ENCODE peak calls at places on chromosomes 12 and 14, in nine cellular contexts. Z is IMR-90, L is HepG2, H is A549, C is heart left ventricle, J is stomach, V is right lobe of liver, S is ovary, E is tibial nerve. P is an unnamed sample.

GRCh38 chr12:22169281-22169824 is 123.3 kb downstream of the CMAS start:
- DNase-seq in Z (no peak), L (no peak), H (no peak), C (no peak), J (no peak), V (no peak), S (no peak), E (no peak), P (no peak)

GRCh38 chr14:54567224-54567633 is 301 bp downstream of the SAMD4A start:
- DNase-seq in Z (no peak), L (no peak), H (no peak), C (no peak), J (peak), V (no peak), S (peak), E (peak), P (peak)

GRCh38 chr14:94646481-94646880 is 34.3 kb downstream of the SERPINA3 start:
- DNase-seq in Z (peak), L (no peak), H (no peak), C (peak), J (no peak), V (peak), S (no peak), E (no peak), P (peak)

GRCh38 chr12:3489057-3489456 is 1.9 kb upstream of the PRMT8 start:
- DNase-seq in Z (no peak), L (no peak), H (no peak), C (no peak), J (no peak), V (no peak), S (no peak), E (no peak), P (no peak)

GRCh38 chr14:106268013-106268727 is 741.8 kb downstream of the TMEM121 start:
- DNase-seq in Z (no peak), L (no peak), H (no peak), C (no peak), J (peak), V (no peak), S (no peak), E (no peak), P (no peak)

GRCh38 chr12:77133566-77133965 is 68.2 kb upstream of the E2F7 start:
- DNase-seq in Z (peak), L (peak), H (no peak), C (peak), J (peak), V (no peak), S (peak), E (peak), P (no peak)

GRCh38 chr12:12946686-12947355 is 5.1 kb downstream of the GPRC5D start:
- DNase-seq in Z (no peak), L (peak), H (no peak), C (no peak), J (no peak), V (no peak), S (no peak), E (no peak), P (no peak)

GRCh38 chr12:23950011-23950774 is 723 bp upstream of the SOX5 start:
- DNase-seq in Z (peak), L (peak), H (no peak), C (no peak), J (no peak), V (peak), S (no peak), E (peak), P (no peak)

GRCh38 chr12:11967356-11968040 is 103.2 kb upstream of the BCL2L14 start:
- DNase-seq in Z (no peak), L (no peak), H (no peak), C (no peak), J (no peak), V (no peak), S (no peak), E (no peak), P (no peak)

GRCh38 chr12:69024907-69025306 is 91.9 kb upstream of the CPM start:
- DNase-seq in Z (peak), L (no peak), H (no peak), C (no peak), J (no peak), V (no peak), S (no peak), E (no peak), P (no peak)

GRCh38 chr14:44309336-44309735 is 197.7 kb downstream of the FSCB start:
- DNase-seq in Z (no peak), L (no peak), H (no peak), C (no peak), J (no peak), V (no peak), S (no peak), E (no peak), P (no peak)

DNA sequence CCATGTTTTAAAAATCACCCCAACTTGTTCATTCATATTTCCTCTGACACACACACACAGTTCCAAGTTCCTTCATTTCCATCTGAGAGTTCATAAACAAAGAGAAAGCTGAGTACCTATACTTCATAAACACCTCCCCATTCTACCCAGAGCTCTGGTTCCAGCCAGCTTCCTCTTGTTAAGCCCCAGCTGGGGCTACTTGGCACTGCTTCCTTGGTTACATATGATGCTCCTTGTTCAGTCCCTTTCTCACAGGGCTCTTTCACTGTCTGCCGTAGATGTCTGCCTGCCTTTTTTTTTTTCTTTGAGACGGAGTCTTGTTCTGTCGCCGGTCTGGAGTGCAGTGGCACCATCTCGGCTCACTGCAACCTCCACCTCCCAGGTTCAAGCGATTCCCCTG is 77.5 kb downstream of the COX16 start:
- DNase-seq in Z (no peak), L (no peak), H (no peak), C (no peak), J (no peak), V (no peak), S (no peak), E (no peak), P (no peak)
- TF ChIP-seq CTCF in Z (no peak), L (no peak), H (no peak), C (no peak), J (no peak), V (no peak), S (no peak), E (no peak), P (no peak)

GRCh38 chr12:8992086-8992409 is 2.7 kb downstream of the KLRG1 start:
- DNase-seq in Z (no peak), L (no peak), H (no peak), C (no peak), J (no peak), V (no peak), S (no peak), E (no peak), P (no peak)
- H3K4me3 ChIP-seq in Z (no peak), L (no peak), H (no peak), C (no peak), J (no peak), V (no peak), S (no peak), E (no peak), P (no peak)

DNA sequence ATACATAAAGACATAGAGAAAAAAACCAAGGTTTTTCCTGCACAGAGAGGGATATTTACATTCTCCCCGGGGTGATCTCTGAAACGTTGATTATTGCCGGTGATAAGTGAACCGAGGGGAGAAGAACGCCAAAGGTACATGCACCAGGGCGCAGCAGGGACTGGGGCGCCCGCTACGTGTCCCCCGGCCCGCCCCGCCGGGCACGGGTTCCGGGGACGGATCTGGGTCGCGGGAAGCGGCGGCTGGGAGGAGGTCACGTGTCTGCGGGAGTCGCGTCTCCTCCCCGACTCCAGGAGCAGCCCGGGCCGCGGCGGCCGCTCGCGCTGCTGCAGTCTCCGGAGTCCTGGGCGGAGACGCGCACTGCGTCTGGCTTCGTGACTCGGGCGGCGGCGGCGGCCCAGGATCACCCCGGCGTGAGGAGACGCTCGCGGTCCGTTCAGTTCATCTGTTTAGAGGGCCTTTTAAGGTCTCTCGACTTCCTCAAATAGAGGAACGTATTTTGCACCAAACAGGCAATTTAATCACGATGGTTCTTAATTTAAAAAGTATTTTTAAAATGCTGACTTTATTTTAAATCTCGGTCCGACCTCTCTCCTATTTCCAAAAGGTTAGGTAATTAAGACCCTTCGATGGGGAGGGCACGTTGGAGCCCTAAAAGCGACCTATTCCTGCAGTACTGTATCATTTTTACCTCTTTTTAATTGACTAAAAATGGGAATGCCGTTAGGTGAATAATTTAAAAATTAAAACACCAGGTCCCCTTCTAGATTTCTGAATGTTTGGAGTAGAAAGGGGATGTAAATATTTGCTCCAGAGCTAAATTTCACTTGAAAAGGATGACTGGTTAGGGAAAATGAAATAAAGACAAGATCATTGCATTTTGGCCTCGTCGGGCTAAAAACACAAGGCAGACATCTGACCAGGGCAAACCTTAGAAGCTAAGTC is 1.8 kb upstream of the BHLHE41 start:
- DNase-seq in Z (peak), L (peak), H (peak), C (peak), J (peak), V (peak), S (peak), E (peak), P (peak)
- TF ChIP-seq POLR2A in Z (no peak), L (no peak), H (no peak), C (no peak), J (no peak), V (no peak), S (peak), E (peak), P (no peak)

DNA sequence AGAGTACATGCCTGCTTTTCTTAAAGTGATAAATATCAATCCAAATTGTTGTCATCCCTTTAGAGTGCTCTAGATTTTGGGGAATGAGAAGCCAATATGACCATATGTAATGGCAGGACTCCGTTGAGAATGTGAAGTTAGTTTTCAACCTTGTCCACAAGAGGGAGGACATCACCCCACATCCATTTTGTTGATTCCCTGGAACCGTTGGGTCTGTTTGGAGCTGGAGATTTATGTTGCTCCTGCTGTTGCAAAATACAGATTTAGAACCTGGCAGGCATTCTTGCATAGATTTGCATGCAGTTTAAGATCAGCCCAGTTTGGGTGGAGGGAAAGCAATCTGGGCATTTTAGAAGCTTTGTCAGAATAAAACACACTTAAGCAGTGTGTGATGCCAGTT is 620.1 kb downstream of the NRXN3 start:
- DNase-seq in Z (no peak), L (no peak), H (no peak), C (no peak), J (no peak), V (no peak), S (no peak), E (no peak), P (no peak)
- TF ChIP-seq CTCF in Z (no peak), L (no peak), H (no peak), C (no peak), J (no peak), V (no peak), S (no peak), E (no peak), P (no peak)

DNA sequence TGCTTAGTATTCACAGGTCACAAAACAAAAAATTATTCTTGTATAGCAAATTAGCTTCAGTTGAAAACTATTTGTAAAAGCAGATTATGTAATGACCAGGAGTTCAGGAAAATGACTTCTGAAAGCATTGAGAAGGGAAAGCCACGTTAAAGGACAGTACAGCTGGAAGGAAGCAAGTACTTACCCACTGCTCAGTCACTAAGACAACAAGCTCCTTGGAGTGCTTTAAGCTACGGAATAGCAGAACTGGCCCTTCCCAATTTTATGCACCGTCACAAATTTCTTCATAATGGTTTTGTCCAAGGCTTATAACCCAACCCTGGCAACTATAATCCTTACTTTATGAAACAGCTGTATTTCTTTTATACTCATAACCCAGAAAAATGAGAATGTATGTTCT is 13.0 kb upstream of the SNAPC1 start:
- DNase-seq in Z (peak), L (no peak), H (no peak), C (no peak), J (no peak), V (no peak), S (no peak), E (no peak), P (no peak)
- H3K4me3 ChIP-seq in Z (peak), L (no peak), H (peak), C (peak), J (no peak), V (no peak), S (no peak), E (no peak), P (no peak)

DNA sequence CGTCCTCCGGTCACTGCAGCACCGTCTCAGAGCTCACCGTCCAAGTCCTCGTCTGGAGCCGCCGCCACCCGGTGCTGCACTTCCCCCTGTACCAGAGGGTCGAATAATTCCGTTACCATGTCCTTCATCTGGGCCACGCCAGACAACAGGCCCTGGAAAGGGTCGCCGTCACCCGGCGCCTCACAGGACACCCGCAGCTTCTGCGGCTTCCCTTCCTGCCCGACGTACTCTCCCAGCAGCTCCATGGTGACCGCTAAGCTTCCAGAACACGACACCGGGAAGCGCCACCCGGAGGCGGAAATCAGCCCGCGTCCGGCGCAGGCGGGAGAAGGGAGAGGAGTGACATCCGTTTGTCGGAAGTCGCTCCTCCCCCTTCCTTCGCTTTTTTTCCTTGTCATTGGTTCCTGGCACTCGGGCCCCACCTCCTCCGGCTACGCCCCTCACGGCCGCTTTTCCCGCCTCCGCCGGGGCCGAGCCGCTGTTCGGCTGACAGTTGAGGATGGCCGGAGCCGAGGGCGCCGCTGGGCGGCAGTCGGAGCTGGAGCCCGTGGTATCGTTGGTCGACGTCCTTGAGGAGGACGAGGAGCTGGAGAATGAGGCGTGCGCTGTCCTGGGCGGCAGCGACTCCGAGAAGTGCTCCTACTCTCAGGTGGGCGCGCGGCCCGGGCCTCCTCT is at the start of the genes GON7 and UBR7:
- DNase-seq in Z (peak), L (peak), H (peak), C (peak), J (peak), V (peak), S (peak), E (peak), P (peak)
- TF ChIP-seq POLR2A in Z (peak), L (peak), H (peak), C (peak), J (no peak), V (peak), S (peak), E (peak), P (no peak)

GRCh38 chr12:21065845-21066244 is 65.1 kb upstream of the SLCO1B1 start:
- DNase-seq in Z (no peak), L (no peak), H (no peak), C (no peak), J (no peak), V (no peak), S (no peak), E (no peak), P (no peak)
- TF ChIP-seq CTCF in Z (no peak), L (no peak), H (peak), C (no peak), J (no peak), V (peak), S (no peak), E (no peak), P (no peak)

GRCh38 chr14:23629831-23630396 is 6.2 kb upstream of the DHRS2 start:
- DNase-seq in Z (peak), L (no peak), H (no peak), C (no peak), J (no peak), V (no peak), S (no peak), E (no peak), P (peak)
- H3K4me3 ChIP-seq in Z (no peak), L (no peak), H (no peak), C (no peak), J (no peak), V (no peak), S (no peak), E (no peak), P (no peak)